ENCODE peak calls at places on chromosome 22, in eight cellular contexts. B is BJ, D is posterior vena cava, J is activated T-cell treated with anti-CD3 and anti-CD28 coated beads for 1 hour, Y is AG04450, S is SJCRH30, E is Panc1, W is progenitor cell of endocrine pancreas. A is an unnamed sample.

GRCh38 chr22:45239378-45240136 is 1.1 kb downstream of the KIAA0930 start:
- DNase-seq in D (no peak), B (no peak), E (no peak), S (no peak), W (no peak), J (no peak), Y (no peak), A (no peak)

GRCh38 chr22:28341001-28341400 is 338.6 kb downstream of the TTC28 start:
- DNase-seq in J (no peak), D (no peak), B (no peak), E (no peak), S (no peak), W (no peak), Y (no peak), A (no peak)

GRCh38 chr22:49139492-49140151 is 688.1 kb downstream of the BRD1 start:
- DNase-seq in Y (no peak), J (no peak), D (no peak), S (no peak), W (no peak), B (no peak), E (no peak), A (no peak)

GRCh38 chr22:36590441-36591056 is 61.6 kb upstream of the EIF3D start:
- DNase-seq in E (no peak), J (no peak), B (no peak), D (peak), Y (no peak), S (no peak), W (no peak), A (no peak)

GRCh38 chr22:30144391-30144790 is 64.1 kb downstream of the HORMAD2 start:
- DNase-seq in D (no peak), S (no peak), E (no peak), J (no peak), Y (no peak), W (no peak), B (no peak), A (no peak)

GRCh38 chr22:17743661-17744411 is 30.4 kb downstream of the BID start:
- DNase-seq in S (no peak), D (no peak), B (no peak), Y (no peak), J (no peak), W (no peak), E (no peak), A (no peak)

GRCh38 chr22:50326225-50326958 is 420 bp downstream of the DENND6B start:
- DNase-seq in B (no peak), D (no peak), S (no peak), W (no peak), E (no peak), J (no peak), Y (no peak), A (peak)

GRCh38 chr22:35835998-35836691 is 118.5 kb downstream of the APOL5 start:
- DNase-seq in J (no peak), Y (peak), W (no peak), E (no peak), S (peak), D (no peak), B (peak), A (peak)

GRCh38 chr22:21591695-21592094 is 24.2 kb downstream of the UBE2L3 start:
- DNase-seq in E (no peak), J (no peak), W (no peak), S (no peak), D (no peak), B (no peak), Y (no peak), A (no peak)

GRCh38 chr22:39449708-39450107 is 7.1 kb upstream of the MGAT3 start:
- DNase-seq in W (no peak), J (no peak), S (no peak), E (no peak), Y (no peak), D (no peak), B (no peak), A (no peak)

GRCh38 chr22:46262449-46263207 is 515 bp downstream of the PKDREJ start:
- DNase-seq in D (peak), W (peak), Y (no peak), E (no peak), J (no peak), B (no peak), S (no peak), A (peak)

GRCh38 chr22:26579331-26579886 is 10.5 kb downstream of the TPST2 start:
- DNase-seq in E (no peak), J (no peak), W (no peak), Y (no peak), S (no peak), B (no peak), D (peak), A (peak)

GRCh38 chr22:20146777-20147176 is 4.1 kb downstream of the CCDC188 start:
- DNase-seq in W (no peak), Y (no peak), E (no peak), D (no peak), B (no peak), S (no peak), J (no peak), A (no peak)

GRCh38 chr22:37244114-37244921 is at the start of gene RAC2:
- DNase-seq in S (no peak), D (peak), E (no peak), Y (no peak), B (no peak), J (peak), W (no peak), A (peak)

GRCh38 chr22:19959043-19959586 is 17.5 kb upstream of the TXNRD2 start:
- DNase-seq in D (peak), W (peak), B (no peak), J (no peak), Y (no peak), S (peak), E (no peak), A (peak)

GRCh38 chr22:18000441-18001039 is 23.8 kb downstream of the MICAL3 start:
- DNase-seq in B (no peak), E (no peak), W (peak), D (no peak), J (no peak), Y (no peak), S (peak), A (peak)

GRCh38 chr22:38826801-38827200 is 17.0 kb downstream of the NPTXR start:
- DNase-seq in W (no peak), B (no peak), Y (no peak), S (no peak), E (no peak), J (no peak), D (peak), A (no peak)

GRCh38 chr22:34135749-34136148 is 215.5 kb upstream of the LARGE1 start:
- DNase-seq in D (no peak), J (no peak), S (no peak), B (no peak), E (no peak), Y (no peak), W (no peak), A (no peak)

GRCh38 chr22:33859311-33859710 is 61.0 kb downstream of the LARGE1 start:
- DNase-seq in Y (no peak), B (no peak), W (no peak), D (no peak), S (no peak), E (no peak), J (no peak), A (no peak)